ENCODE peak calls at places on chromosomes 5 and 9, in nine cellular contexts. S, C, I, H, Y, M, A, N and U are unnamed samples.

GRCh38 chr5:1503301-1504243 is 20.2 kb downstream of the LPCAT1 start:
- DNase-seq in N (no peak), Y (no peak), M (peak), I (no peak), H (peak), S (no peak), C (no peak), A (no peak), U (no peak)

GRCh38 chr5:98314262-98314661 is 459.2 kb upstream of the RGMB start:
- DNase-seq in M (no peak), S (no peak), I (no peak), N (peak), Y (no peak), C (no peak), H (no peak), A (peak), U (no peak)

GRCh38 chr9:134966270-134966669 is 48.6 kb upstream of the FCN1 start:
- DNase-seq in C (no peak), A (no peak), H (no peak), N (no peak), I (no peak), S (no peak), M (no peak), Y (no peak), U (no peak)

GRCh38 chr5:89342106-89342876 is 459.3 kb upstream of the MEF2C start:
- DNase-seq in M (no peak), H (no peak), N (peak), Y (peak), A (no peak), C (no peak), I (no peak), S (no peak), U (no peak)

GRCh38 chr5:98978528-98978927 is 49.7 kb upstream of the CHD1 start:
- DNase-seq in Y (no peak), C (no peak), S (no peak), A (no peak), M (no peak), H (no peak), I (no peak), N (no peak), U (no peak)

GRCh38 chr9:133204335-133204992 is 4.6 kb downstream of the OBP2B start:
- DNase-seq in Y (no peak), I (no peak), H (no peak), A (no peak), S (no peak), N (no peak), M (peak), C (no peak), U (no peak)

GRCh38 chr5:1505506-1506241 is 18.1 kb downstream of the LPCAT1 start:
- DNase-seq in I (no peak), H (no peak), S (no peak), A (no peak), C (no peak), N (no peak), M (no peak), Y (no peak), U (no peak)

GRCh38 chr5:111859533-111860270 is 102.7 kb upstream of the NREP start:
- DNase-seq in N (peak), M (no peak), I (no peak), S (no peak), C (no peak), H (no peak), Y (no peak), A (peak), U (no peak)

GRCh38 chr9:16136961-16137360 is 584.1 kb downstream of the CCDC171 start:
- DNase-seq in N (peak), M (no peak), I (no peak), S (no peak), H (peak), Y (no peak), A (no peak), C (no peak), U (no peak)